ENCODE peak calls at places on chromosomes 13 and 19, in eight cellular contexts. D is transverse colon, N is ovary, P is uterus, A is heart left ventricle, V is gastrocnemius medialis, J is IMR-90, B is stomach. X is an unnamed sample. For H3K4me1, the result is how much of the 10 kb centered on the place peaks cover.

GRCh38 chr13:48790996-48791395 is 137.3 kb downstream of the CYSLTR2 start:
- DNase-seq in V (no peak), B (no peak), J (no peak), N (no peak), P (no peak), D (no peak), A (no peak), X (no peak)

GRCh38 chr13:44174769-44175425 is 198.7 kb upstream of the SERP2 start:
- DNase-seq in P (no peak), A (no peak), V (no peak), D (no peak), J (peak), B (peak), N (no peak), X (no peak)

GRCh38 chr19:677601-678380 is 1.6 kb downstream of the FSTL3 start:
- DNase-seq in B (no peak), J (no peak), N (no peak), A (no peak), D (no peak), V (no peak), P (no peak), X (no peak)

GRCh38 chr19:50356691-50357177 is 8.7 kb downstream of the NAPSA start:
- DNase-seq in N (no peak), V (no peak), A (no peak), P (no peak), B (no peak), J (no peak), D (no peak), X (no peak)

GRCh38 chr13:40578055-40578454 is 88.4 kb downstream of the FOXO1 start:
- DNase-seq in A (no peak), N (no peak), V (no peak), B (no peak), D (no peak), J (no peak), P (no peak), X (no peak)

GRCh38 chr13:67408823-67409222 is 178.7 kb upstream of the PCDH9 start:
- DNase-seq in B (no peak), A (no peak), N (no peak), V (no peak), P (no peak), D (no peak), J (no peak), X (no peak)

GRCh38 chr13:60654405-60654804 is 257.4 kb downstream of the TDRD3 start:
- DNase-seq in N (no peak), V (no peak), P (no peak), A (no peak), B (peak), D (no peak), J (no peak), X (peak)

GRCh38 chr19:12331211-12331941 is 2.1 kb downstream of the ZNF563 start:
- DNase-seq in J (no peak), V (no peak), D (peak), N (no peak), P (no peak), B (no peak), A (no peak), X (no peak)

GRCh38 chr19:50573741-50574461 is 5.7 kb upstream of the LRRC4B start:
- DNase-seq in B (no peak), P (no peak), A (no peak), N (no peak), D (no peak), J (no peak), V (no peak), X (no peak)

GRCh38 chr13:80341098-80341701 is at the start of gene SPRY2:
- DNase-seq in V (peak), P (peak), A (peak), N (peak), J (peak), B (peak), D (peak), X (peak)

GRCh38 chr19:49988007-49988406 is 27.0 kb upstream of the SIGLEC11 start:
- DNase-seq in N (no peak), P (no peak), D (no peak), B (no peak), J (no peak), A (peak), V (no peak), X (no peak)

GRCh38 chr13:60755380-60756163 is 358.6 kb downstream of the TDRD3 start:
- DNase-seq in A (no peak), B (no peak), D (no peak), J (no peak), P (no peak), N (no peak), V (no peak), X (no peak)

GRCh38 chr13:44575741-44576395 is at the start of gene TSC22D1:
- DNase-seq in N (peak), B (peak), A (peak), D (peak), J (peak), V (no peak), P (peak), X (peak)

GRCh38 chr19:1407662-1408299 is 395 bp downstream of the DAZAP1 start:
- DNase-seq in D (peak), V (no peak), J (no peak), A (peak), N (peak), B (no peak), P (no peak), X (no peak)

GRCh38 chr19:2261438-2262172 is 5.4 kb upstream of the JSRP1 start:
- DNase-seq in N (no peak), A (peak), B (peak), V (no peak), P (no peak), J (no peak), D (peak), X (no peak)

GRCh38 chr19:29966594-29967249 is 24.7 kb downstream of the URI1 start:
- DNase-seq in P (no peak), N (no peak), B (no peak), V (no peak), A (no peak), D (no peak), J (peak), X (no peak)

GRCh38 chr19:19034204-19034624 is 811 bp downstream of the ARMC6 start:
- DNase-seq in J (peak), D (peak), V (peak), P (no peak), B (peak), N (no peak), A (no peak), X (peak)
- TF ChIP-seq POLR2A in J (no peak), D (no peak), V (no peak), P (no peak), B (no peak), N (no peak), A (no peak), X (no peak)

DNA sequence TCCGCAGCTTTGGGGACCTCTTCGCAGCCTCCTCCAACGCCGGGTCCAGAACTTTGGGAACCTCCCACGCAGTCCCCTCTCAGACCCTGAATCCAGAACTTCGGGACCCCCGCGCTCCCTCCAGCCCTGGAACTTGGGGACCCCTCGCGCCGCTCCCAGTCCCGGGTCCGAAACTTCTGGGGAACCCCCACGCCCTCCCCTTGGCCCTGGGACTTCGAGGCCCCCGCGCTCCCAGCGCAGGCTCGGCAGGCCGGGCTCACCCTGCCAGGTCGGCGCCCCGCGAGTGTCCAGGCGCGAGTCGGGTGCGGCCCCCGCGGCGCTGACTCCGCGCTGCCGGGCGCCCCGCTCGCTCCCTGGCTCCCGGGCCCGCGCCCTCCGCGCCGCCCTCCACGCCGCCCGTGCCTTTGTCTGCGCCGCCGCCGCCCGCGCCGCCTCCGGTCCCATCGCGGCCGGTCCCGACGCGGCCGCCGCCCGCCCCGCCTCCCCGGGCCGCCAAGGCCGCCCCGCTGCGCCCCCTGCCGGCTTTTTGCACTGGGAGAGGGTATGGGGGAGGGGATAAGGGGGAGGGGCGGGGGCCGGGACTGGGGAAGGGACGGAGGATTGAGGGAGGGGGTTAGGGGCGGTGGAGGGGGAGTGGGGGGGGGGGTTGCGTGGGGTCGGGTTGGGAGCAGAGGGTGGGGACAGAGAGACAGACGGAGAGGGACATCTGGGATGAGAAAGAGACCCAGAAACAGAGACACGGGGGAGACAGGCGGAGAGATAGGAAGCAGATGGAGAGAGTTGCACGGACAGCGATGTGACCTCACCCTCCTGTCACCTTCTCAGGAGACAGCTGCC is at the start of gene HOMER3:
- DNase-seq in A (peak), N (peak), V (peak), B (peak), P (peak), J (peak), D (peak), X (peak)
- H3K4me3 ChIP-seq in A (peak), N (peak), V (peak), B (peak), P (peak), J (peak), D (peak), X (peak)

DNA sequence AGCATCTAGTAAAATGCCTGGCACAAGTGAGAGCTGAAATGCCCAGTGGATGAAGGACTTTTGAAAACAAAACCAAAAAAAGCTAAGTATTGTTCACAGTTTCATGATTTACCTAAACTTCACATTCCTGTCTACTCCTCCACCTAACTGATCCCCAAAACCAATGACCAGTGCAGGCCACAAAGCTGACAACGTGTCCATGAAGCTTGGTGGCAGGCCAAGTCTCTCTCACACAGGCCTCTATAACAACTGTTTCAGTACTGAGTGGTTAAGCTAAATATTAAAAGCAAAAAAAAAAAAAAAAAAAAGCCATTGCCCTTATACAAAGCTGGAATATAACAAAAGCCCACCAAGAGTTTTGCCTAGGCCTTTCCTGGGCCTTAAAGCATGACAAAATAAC is 36.4 kb downstream of the STK24 start:
- DNase-seq in V (no peak), A (no peak), J (no peak), B (no peak), D (no peak), N (no peak), P (no peak), X (no peak)
- H3K4me1 ChIP-seq in V (half or more), A (half or more), J (under half), B (half or more), D (under half), N (under half), P (under half), X (under half)

GRCh38 chr19:56966697-56967299 is 126.3 kb upstream of the PEG3 start:
- DNase-seq in A (no peak), J (no peak), D (no peak), N (peak), B (no peak), V (no peak), P (peak), X (no peak)
- TF ChIP-seq POLR2A in A (no peak), J (no peak), D (no peak), N (peak), B (no peak), V (no peak), P (no peak), X (no peak)

DNA sequence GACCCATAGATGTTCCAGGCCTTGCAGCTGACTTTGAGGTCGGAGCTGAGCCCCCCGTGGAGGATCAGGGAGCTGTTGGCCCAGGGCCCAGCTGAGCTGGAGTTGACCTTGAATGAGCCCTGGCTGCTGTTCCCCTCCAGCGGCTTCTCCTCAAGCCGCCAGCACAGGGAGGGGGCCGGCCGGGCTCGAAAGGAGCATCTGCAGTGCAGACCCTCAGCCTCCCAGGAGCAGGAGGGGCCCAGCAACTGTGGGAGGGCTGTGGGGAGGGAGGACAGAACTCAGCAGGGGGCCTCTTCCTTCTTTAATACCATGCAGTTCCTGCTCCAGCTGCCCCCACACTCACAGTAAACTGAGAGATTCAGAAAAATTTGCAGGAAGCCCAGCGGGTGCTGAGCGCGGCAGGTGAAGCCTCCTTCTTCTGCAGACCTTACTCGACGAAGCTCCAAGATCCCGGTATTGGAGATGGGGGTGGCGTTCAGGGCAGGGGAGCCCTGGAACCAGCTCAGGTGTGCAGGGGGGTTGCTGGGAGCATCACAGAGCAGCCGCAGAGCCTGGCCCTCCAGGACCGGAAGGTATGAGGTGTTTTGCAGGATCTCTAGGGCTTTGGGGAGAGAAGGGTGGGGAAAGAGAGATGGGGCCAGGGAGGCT is 2.6 kb downstream of the SIGLEC5 start:
- DNase-seq in A (no peak), J (no peak), V (no peak), P (no peak), D (no peak), B (no peak), N (no peak), X (no peak)
- H3K4me3 ChIP-seq in A (no peak), J (no peak), V (no peak), P (no peak), D (no peak), B (no peak), N (no peak), X (no peak)